ENCODE peak calls at places on chromosomes 2 and 18, in six cellular contexts. T, B, S, R, Y and E are unnamed samples.

GRCh38 chr18:36496022-36496421 is 198.5 kb downstream of the FHOD3 start:
- DNase-seq in S (no peak), B (peak), R (peak), Y (no peak), T (no peak), E (peak)

GRCh38 chr2:226355600-226355999 is 444.0 kb downstream of the IRS1 start:
- DNase-seq in Y (no peak), B (no peak), R (no peak), S (no peak), T (no peak), E (no peak)

GRCh38 chr2:204337638-204338037 is 207.6 kb upstream of the PARD3B start:
- DNase-seq in B (no peak), S (no peak), R (no peak), T (no peak), Y (no peak), E (no peak)

GRCh38 chr2:73291461-73292315 is 1.7 kb downstream of the EGR4 start:
- DNase-seq in T (peak), S (peak), Y (peak), R (no peak), B (no peak), E (peak)

GRCh38 chr2:120938132-120938771 is 202.6 kb downstream of the GLI2 start:
- DNase-seq in B (no peak), Y (no peak), T (no peak), S (peak), R (no peak), E (no peak)

GRCh38 chr2:221431477-221431876 is 140.6 kb downstream of the EPHA4 start:
- DNase-seq in B (no peak), Y (no peak), T (no peak), S (no peak), R (no peak), E (no peak)

GRCh38 chr18:34493566-34494358 is 216.3 kb upstream of the DTNA start:
- DNase-seq in T (peak), Y (peak), R (no peak), B (no peak), S (peak), E (peak)

GRCh38 chr2:164840458-164840929 is 1.1 kb downstream of the COBLL1 start:
- DNase-seq in T (peak), S (peak), B (no peak), Y (peak), R (no peak), E (no peak)

GRCh38 chr2:216967889-216968288 is 108.0 kb upstream of the TNP1 start:
- DNase-seq in Y (no peak), S (no peak), B (no peak), R (no peak), T (no peak), E (no peak)

GRCh38 chr2:181552808-181553207 is 95.6 kb downstream of the ITGA4 start:
- DNase-seq in B (no peak), R (no peak), Y (no peak), T (no peak), S (no peak), E (no peak)

GRCh38 chr2:17373041-17373440 is 145.2 kb downstream of the RAD51AP2 start:
- DNase-seq in Y (no peak), R (no peak), S (no peak), B (no peak), T (no peak), E (no peak)

GRCh38 chr2:86695053-86695691 is 24.9 kb upstream of the RMND5A start:
- DNase-seq in S (no peak), Y (no peak), B (no peak), R (no peak), T (no peak), E (no peak)

GRCh38 chr18:9594782-9595181 is 19.6 kb downstream of the PPP4R1 start:
- DNase-seq in B (no peak), S (no peak), R (no peak), T (no peak), Y (no peak), E (peak)

GRCh38 chr2:166011660-166012059 is 58.1 kb upstream of the TTC21B start:
- DNase-seq in S (no peak), T (no peak), B (no peak), R (no peak), Y (no peak), E (no peak)

GRCh38 chr2:40332096-40332826 is 119.6 kb downstream of the SLC8A1 start:
- DNase-seq in B (peak), T (no peak), Y (no peak), S (no peak), R (no peak), E (no peak)

GRCh38 chr2:185246717-185247116 is 491.9 kb upstream of the FSIP2 start:
- DNase-seq in Y (no peak), S (no peak), B (no peak), R (no peak), T (no peak), E (no peak)

DNA sequence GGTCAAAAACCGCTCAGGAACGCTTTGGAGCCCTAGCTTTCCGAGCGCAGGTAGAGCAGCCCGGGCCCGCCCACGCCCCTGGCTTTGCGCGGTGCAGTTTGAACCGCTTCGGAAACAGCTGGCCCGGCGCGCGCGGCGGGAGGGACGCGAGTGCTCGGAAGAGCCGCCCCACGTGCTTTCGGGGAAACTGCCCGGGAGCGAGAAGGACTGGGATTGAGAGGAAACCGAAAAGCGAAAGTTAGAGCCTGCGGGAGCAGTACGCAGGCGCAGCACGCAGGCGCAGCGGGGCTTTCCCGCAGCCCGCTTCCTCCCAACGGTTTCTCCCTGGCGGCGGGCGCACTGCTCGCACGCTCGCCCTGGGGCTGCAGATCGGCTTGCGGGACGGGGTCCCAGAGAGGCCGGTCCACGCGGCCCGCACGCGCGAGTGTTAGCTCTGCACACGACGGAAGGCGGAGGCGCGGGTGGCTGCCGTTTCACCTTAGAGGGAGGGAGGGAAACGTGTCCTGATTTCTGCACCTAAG is 6.3 kb upstream of the STAT1 start:
- DNase-seq in R (peak), Y (peak), S (peak), T (peak), B (peak), E (peak)
- TF ChIP-seq CTCF in R (no peak), Y (no peak), S (no peak), T (no peak), B (no peak), E (no peak)

GRCh38 chr2:54476852-54477251 is 20.7 kb downstream of the SPTBN1 start:
- DNase-seq in R (no peak), B (no peak), T (no peak), S (no peak), Y (no peak), E (no peak)

GRCh38 chr2:54473876-54474275 is 17.7 kb downstream of the SPTBN1 start:
- DNase-seq in R (no peak), T (no peak), B (no peak), Y (no peak), S (no peak), E (no peak)

GRCh38 chr2:54475285-54475684 is 19.2 kb downstream of the SPTBN1 start:
- DNase-seq in T (no peak), B (no peak), R (no peak), Y (no peak), S (no peak), E (no peak)

GRCh38 chr2:54478899-54479298 is 22.8 kb downstream of the SPTBN1 start:
- DNase-seq in Y (no peak), R (no peak), T (no peak), B (no peak), S (no peak), E (no peak)

DNA sequence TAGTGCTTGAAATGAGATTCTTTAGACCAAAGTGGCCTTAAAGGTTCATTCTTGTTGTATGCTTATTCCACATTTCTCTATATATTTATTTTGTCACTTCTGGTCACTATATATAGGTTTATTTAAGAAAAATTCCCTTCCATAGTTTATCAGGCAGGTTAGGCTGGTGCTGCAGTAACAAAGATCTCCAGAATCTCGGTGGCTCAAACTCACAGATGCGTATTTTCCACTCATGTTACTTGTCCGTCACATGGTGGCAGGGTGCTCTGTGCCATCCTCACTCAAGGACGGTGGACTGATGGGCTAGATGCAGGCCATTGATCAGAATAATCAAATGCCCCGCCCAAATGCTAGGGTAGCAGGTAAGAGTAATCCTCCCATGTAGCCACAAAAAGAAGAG is 19.8 kb downstream of the SPTBN1 start:
- DNase-seq in S (no peak), B (no peak), T (no peak), Y (no peak), R (no peak), E (no peak)
- TF ChIP-seq CTCF in S (no peak), B (no peak), T (no peak), Y (no peak), R (no peak), E (no peak)

GRCh38 chr2:79887747-79888374 is 375.0 kb downstream of the CTNNA2 start:
- DNase-seq in S (no peak), R (peak), Y (no peak), B (peak), T (peak), E (peak)
- TF ChIP-seq CTCF in S (peak), R (peak), Y (peak), B (peak), T (peak), E (peak)

GRCh38 chr18:48827321-48828200 is 123.2 kb downstream of the SMAD7 start:
- DNase-seq in Y (peak), B (peak), R (no peak), S (no peak), T (peak), E (no peak)

GRCh38 chr18:48828201-48828580 is 122.6 kb downstream of the SMAD7 start:
- DNase-seq in S (no peak), Y (peak), T (no peak), B (no peak), R (no peak), E (no peak)

GRCh38 chr18:48829443-48830149 is 121.2 kb downstream of the SMAD7 start:
- DNase-seq in B (no peak), R (no peak), S (no peak), T (peak), Y (peak), E (no peak)

GRCh38 chr18:48826806-48827205 is 124.0 kb downstream of the SMAD7 start:
- DNase-seq in T (peak), Y (peak), B (no peak), S (no peak), R (no peak), E (no peak)

GRCh38 chr18:48828713-48829442 is 121.9 kb downstream of the SMAD7 start:
- DNase-seq in R (no peak), B (no peak), T (peak), Y (peak), S (no peak), E (no peak)
- TF ChIP-seq CTCF in R (no peak), B (no peak), T (no peak), Y (no peak), S (no peak), E (no peak)

GRCh38 chr2:30692829-30693265 is 114.4 kb downstream of the CAPN13 start:
- DNase-seq in T (no peak), S (no peak), R (no peak), B (no peak), Y (peak), E (no peak)

GRCh38 chr2:30691091-30691947 is 115.9 kb downstream of the CAPN13 start:
- DNase-seq in R (no peak), S (no peak), Y (peak), B (no peak), T (no peak), E (no peak)

GRCh38 chr2:30690126-30690561 is 117.1 kb downstream of the CAPN13 start:
- DNase-seq in R (no peak), Y (peak), S (no peak), B (no peak), T (no peak), E (no peak)

GRCh38 chr2:30693821-30694281 is 113.4 kb downstream of the CAPN13 start:
- DNase-seq in R (no peak), B (no peak), T (no peak), Y (peak), S (no peak), E (no peak)

GRCh38 chr2:30691948-30692828 is 115.1 kb downstream of the CAPN13 start:
- DNase-seq in R (no peak), B (peak), S (no peak), Y (peak), T (no peak), E (no peak)
- TF ChIP-seq CTCF in R (no peak), B (peak), S (no peak), Y (no peak), T (no peak), E (peak)

DNA sequence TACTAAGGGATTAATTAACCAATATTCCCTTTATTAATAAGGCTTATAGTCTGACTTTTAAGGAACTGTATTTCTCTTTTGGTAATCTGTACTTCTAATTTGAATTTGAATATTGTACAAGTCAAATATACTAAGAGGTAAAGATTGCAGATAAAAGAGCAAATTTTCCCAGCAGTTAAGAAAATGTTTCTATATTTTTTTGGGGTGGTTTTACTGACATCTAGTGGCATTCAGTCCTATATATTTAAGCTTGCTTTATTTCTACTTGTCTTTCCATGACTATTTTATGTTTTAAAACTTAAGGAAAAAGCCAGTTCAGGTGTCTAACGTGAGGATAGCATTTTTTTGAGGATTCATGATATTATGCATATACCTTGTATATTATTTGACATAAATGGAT is 41.6 kb downstream of the TDRD15 start:
- DNase-seq in S (no peak), R (peak), Y (no peak), T (no peak), B (no peak), E (no peak)
- TF ChIP-seq CTCF in S (no peak), R (peak), Y (no peak), T (no peak), B (peak), E (no peak)

GRCh38 chr18:76461148-76461547 is 33.9 kb downstream of the ZNF516 start:
- DNase-seq in S (peak), B (no peak), T (no peak), Y (no peak), R (no peak), E (peak)

GRCh38 chr18:76461692-76462325 is 33.2 kb downstream of the ZNF516 start:
- DNase-seq in S (no peak), T (no peak), B (no peak), R (no peak), Y (no peak), E (no peak)

GRCh38 chr18:76463358-76463757 is 31.7 kb downstream of the ZNF516 start:
- DNase-seq in R (no peak), B (no peak), Y (no peak), S (no peak), T (no peak), E (peak)

GRCh38 chr18:76463872-76464271 is 31.2 kb downstream of the ZNF516 start:
- DNase-seq in S (no peak), Y (no peak), T (no peak), B (no peak), R (no peak), E (no peak)

GRCh38 chr18:76462326-76462694 is 32.7 kb downstream of the ZNF516 start:
- DNase-seq in B (no peak), S (no peak), R (no peak), T (no peak), Y (no peak), E (peak)
- TF ChIP-seq CTCF in B (no peak), S (no peak), R (no peak), T (no peak), Y (no peak), E (no peak)